ENCODE peak calls at places on chromosomes 12 and 14, in six cellular contexts. M is HL-60, G is K562, W is GM12878, Y is HepG2, R is H1. A is an unnamed sample.

GRCh38 chr14:68449565-68450295 is 343.1 kb downstream of the ZFP36L1 start:
- DNase-seq in M (no peak), G (no peak), W (no peak), Y (no peak), R (peak; percentile 34), A (no peak)

GRCh38 chr12:19688489-19688888 is 249.2 kb downstream of the AEBP2 start:
- DNase-seq in M (no peak), G (no peak), W (no peak), Y (no peak), R (no peak), A (no peak)

GRCh38 chr14:61588419-61588901 is 106.9 kb upstream of the HIF1A start:
- DNase-seq in M (no peak), G (no peak), W (no peak), Y (no peak), R (no peak), A (no peak)

GRCh38 chr12:4745249-4745648 is 25.0 kb downstream of the GALNT8 start:
- DNase-seq in M (no peak), G (no peak), W (no peak), Y (no peak), R (no peak), A (no peak)

GRCh38 chr12:3117144-3117581 is 40.0 kb downstream of the TSPAN9 start:
- DNase-seq in M (no peak), G (no peak), W (no peak), Y (no peak), R (no peak), A (no peak)

GRCh38 chr12:43501705-43502104 is 50.3 kb downstream of the ADAMTS20 start:
- DNase-seq in M (no peak), G (no peak), W (no peak), Y (peak; percentile 3), R (no peak), A (peak; percentile 56)

GRCh38 chr14:94056579-94057308 is 24.3 kb downstream of the DDX24 start:
- DNase-seq in M (no peak), G (no peak), W (peak; percentile 37), Y (no peak), R (no peak), A (no peak)

GRCh38 chr12:72083096-72083825 is 144.6 kb downstream of the TPH2 start:
- DNase-seq in M (no peak), G (no peak), W (no peak), Y (no peak), R (no peak), A (no peak)

GRCh38 chr12:113392563-113392962 is 11.1 kb downstream of the SDS start:
- DNase-seq in M (no peak), G (no peak), W (no peak), Y (no peak), R (no peak), A (no peak)

GRCh38 chr12:121786441-121786825 is 7.1 kb downstream of the RHOF start:
- DNase-seq in M (no peak), G (no peak), W (no peak), Y (peak; percentile 68), R (no peak), A (no peak)
- TF ChIP-seq GABPA in M (no peak), G (no peak), W (no peak), Y (no peak), R (no peak), A (no peak)

DNA sequence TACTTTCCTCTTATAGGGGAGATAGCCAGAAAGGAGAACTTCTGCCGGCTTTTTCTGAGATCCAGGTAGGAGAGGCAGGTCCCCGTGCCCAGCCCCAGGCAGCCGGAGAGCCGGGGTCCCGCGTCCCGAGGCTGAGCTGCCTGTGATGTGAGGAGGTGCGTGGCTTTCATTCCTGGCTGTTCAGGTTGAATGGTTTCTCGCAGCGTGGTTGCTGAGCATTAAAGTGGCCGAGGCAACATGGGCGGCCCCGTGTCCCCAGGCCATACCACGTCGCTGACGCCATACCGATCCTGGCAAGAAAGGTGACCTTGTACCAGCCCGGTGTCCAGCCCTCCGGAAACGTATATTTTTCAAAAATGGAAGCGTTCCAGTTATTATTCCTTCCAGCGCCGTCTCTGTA is 116.7 kb upstream of the MYL2 start:
- DNase-seq in M (no peak), G (no peak), W (no peak), Y (no peak), R (no peak), A (no peak)
- TF ChIP-seq GABPA in M (no peak), G (no peak), W (no peak), Y (no peak), R (no peak), A (no peak)

DNA sequence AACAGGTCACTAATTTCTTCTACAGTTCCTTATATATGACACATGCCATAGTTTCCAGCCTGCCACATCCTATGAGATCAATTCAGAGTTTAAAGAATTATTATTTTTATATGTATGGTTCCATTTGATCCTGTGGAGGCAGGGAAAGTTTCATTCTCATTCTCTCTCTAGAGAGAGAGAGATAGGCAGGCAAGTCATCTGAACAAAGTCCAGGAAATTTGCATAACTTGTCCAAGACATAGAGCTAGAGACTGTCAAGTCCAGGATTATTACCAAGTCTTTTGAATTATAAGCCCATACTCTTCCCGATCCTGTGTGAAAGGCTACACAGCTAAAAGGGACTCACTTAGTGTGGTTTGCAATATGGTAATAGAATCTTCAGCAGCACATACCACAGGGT is 215.3 kb downstream of the SSPN start:
- DNase-seq in M (no peak), G (no peak), W (no peak), Y (no peak), R (no peak), A (no peak)
- TF ChIP-seq GABPA in M (no peak), G (no peak), W (no peak), Y (no peak), R (no peak), A (no peak)

GRCh38 chr12:81615031-81615430 is 144.1 kb downstream of the PPFIA2 start:
- DNase-seq in M (no peak), G (no peak), W (no peak), Y (no peak), R (no peak), A (no peak)

GRCh38 chr12:81610955-81611889 is 147.9 kb downstream of the PPFIA2 start:
- DNase-seq in M (no peak), G (no peak), W (no peak), Y (peak; percentile 28), R (no peak), A (peak; percentile 15)
- TF ChIP-seq GABPA in M (no peak), G (no peak), W (no peak), Y (no peak), R (no peak), A (no peak)

DNA sequence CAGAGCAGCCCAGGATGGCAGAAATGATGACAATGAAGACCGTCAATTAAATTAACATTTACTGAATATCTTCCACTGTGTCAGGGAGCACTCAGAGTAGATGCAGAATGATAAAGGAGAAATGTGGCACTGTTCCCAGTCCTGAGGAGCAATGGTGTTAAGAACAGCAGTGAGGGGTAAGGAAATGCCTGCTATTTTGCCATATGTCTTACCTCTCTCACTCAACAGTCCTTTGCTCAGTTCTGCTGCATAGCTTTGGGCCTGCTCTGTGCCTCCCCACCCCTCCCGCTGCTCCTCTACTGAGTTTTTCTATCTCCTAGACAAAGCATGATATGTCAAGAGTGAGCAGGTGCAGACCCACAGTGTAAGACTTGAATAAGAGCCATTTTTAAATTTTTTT is 318.8 kb downstream of the NAV3 start:
- DNase-seq in M (no peak), G (no peak), W (no peak), Y (no peak), R (no peak), A (peak; percentile 1)
- TF ChIP-seq GABPA in M (no peak), G (no peak), W (no peak), Y (no peak), R (no peak), A (no peak)

GRCh38 chr12:130626601-130627000 is 89.5 kb downstream of the RIMBP2 start:
- DNase-seq in M (no peak), G (no peak), W (no peak), Y (no peak), R (no peak), A (no peak)

GRCh38 chr12:130628304-130628703 is 87.8 kb downstream of the RIMBP2 start:
- DNase-seq in M (no peak), G (no peak), W (no peak), Y (no peak), R (no peak), A (no peak)

GRCh38 chr12:130621696-130622298 is 94.3 kb downstream of the RIMBP2 start:
- DNase-seq in M (no peak), G (no peak), W (no peak), Y (no peak), R (no peak), A (peak; percentile 74)

GRCh38 chr12:130622803-130623202 is 93.3 kb downstream of the RIMBP2 start:
- DNase-seq in M (no peak), G (no peak), W (no peak), Y (no peak), R (no peak), A (no peak)

GRCh38 chr12:130627175-130627574 is 88.9 kb downstream of the RIMBP2 start:
- DNase-seq in M (no peak), G (no peak), W (peak; percentile 17), Y (no peak), R (no peak), A (no peak)
- TF ChIP-seq GABPA in M (no peak), G (no peak), W (no peak), Y (no peak), R (no peak), A (no peak)

DNA sequence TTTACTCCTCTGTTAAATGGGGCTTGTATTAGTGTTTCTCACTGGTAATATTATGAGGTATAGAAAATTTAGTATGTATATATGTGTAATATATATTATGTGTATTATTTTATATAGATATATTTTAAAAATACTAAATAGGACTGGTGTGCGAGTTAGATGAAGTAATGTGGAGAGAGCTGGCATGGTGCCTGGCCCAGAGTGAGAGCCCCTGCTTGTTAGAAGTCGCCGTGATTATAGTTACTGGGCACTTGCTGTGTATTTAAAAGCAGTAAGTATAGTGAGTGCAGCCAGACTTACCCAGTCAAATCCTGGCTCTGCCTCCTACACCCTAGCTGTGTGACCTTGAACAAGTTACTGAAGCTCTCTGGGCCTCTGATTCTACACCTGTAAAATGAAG is 48.0 kb downstream of the WSCD2 start:
- DNase-seq in M (no peak), G (no peak), W (no peak), Y (no peak), R (no peak), A (no peak)
- TF ChIP-seq GABPA in M (no peak), G (no peak), W (no peak), Y (no peak), R (no peak), A (no peak)

GRCh38 chr12:76551482-76551888 is 8.1 kb downstream of the OSBPL8 start:
- DNase-seq in M (no peak), G (peak; percentile 31), W (no peak), Y (no peak), R (no peak), A (no peak)
- TF ChIP-seq GABPA in M (no peak), G (no peak), W (no peak), Y (no peak), R (no peak), A (no peak)

GRCh38 chr12:68011206-68011881 is 22.1 kb downstream of the IFNG-AS1 start:
- DNase-seq in M (no peak), G (no peak), W (no peak), Y (no peak), R (no peak), A (no peak)

GRCh38 chr12:68011882-68012207 is 22.6 kb downstream of the IFNG-AS1 start:
- DNase-seq in M (no peak), G (no peak), W (no peak), Y (no peak), R (no peak), A (no peak)

GRCh38 chr12:68016136-68016535 is 26.9 kb downstream of the IFNG-AS1 start:
- DNase-seq in M (no peak), G (no peak), W (no peak), Y (no peak), R (no peak), A (no peak)

GRCh38 chr12:68013181-68013580 is 23.9 kb downstream of the IFNG-AS1 start:
- DNase-seq in M (no peak), G (no peak), W (no peak), Y (no peak), R (no peak), A (no peak)

GRCh38 chr12:68012712-68013111 is 23.5 kb downstream of the IFNG-AS1 start:
- DNase-seq in M (no peak), G (no peak), W (peak; percentile 33), Y (no peak), R (no peak), A (no peak)
- TF ChIP-seq GABPA in M (no peak), G (no peak), W (no peak), Y (no peak), R (no peak), A (no peak)